ENCODE peak calls at places on chromosomes 13 and 19, in six cellular contexts. B, N, R, C, X and P are unnamed samples.

GRCh38 chr19:39514840-39515550 is at the start of gene SELENOV:
- DNase-seq in X (no peak), N (peak), B (peak), R (peak), C (no peak), P (peak)

GRCh38 chr13:25819856-25820530 is 231.8 kb downstream of the SHISA2 start:
- DNase-seq in B (no peak), C (no peak), N (no peak), R (no peak), X (no peak), P (no peak)

GRCh38 chr19:56837892-56838679 is 2.4 kb downstream of the PEG3 start:
- DNase-seq in N (no peak), B (no peak), R (peak), X (peak), C (no peak), P (peak)

GRCh38 chr13:95643814-95644598 is 500 bp downstream of the DZIP1 start:
- DNase-seq in R (peak), N (peak), X (no peak), B (peak), C (no peak), P (no peak)

GRCh38 chr19:29514525-29515232 is 11.1 kb upstream of the VSTM2B start:
- DNase-seq in C (no peak), B (no peak), X (no peak), R (no peak), N (no peak), P (no peak)

GRCh38 chr13:113762538-113762937 is 3.5 kb downstream of the TMEM255B start:
- DNase-seq in N (no peak), R (no peak), X (no peak), C (no peak), B (no peak), P (no peak)

GRCh38 chr13:77470986-77471385 is 64.5 kb upstream of the SCEL start:
- DNase-seq in R (peak), N (no peak), B (no peak), C (no peak), X (no peak), P (no peak)

GRCh38 chr19:18046066-18046718 is 38.2 kb downstream of the ARRDC2 start:
- DNase-seq in N (no peak), R (peak), C (no peak), B (no peak), X (no peak), P (no peak)

GRCh38 chr13:76823969-76824368 is 62.2 kb downstream of the KCTD12 start:
- DNase-seq in R (no peak), B (no peak), N (no peak), C (no peak), X (peak), P (no peak)

GRCh38 chr19:9309974-9310446 is 372 bp upstream of the ZNF699 start:
- DNase-seq in X (peak), B (no peak), C (no peak), R (peak), N (peak), P (peak)

GRCh38 chr19:47230122-47230920 is 678 bp downstream of the BBC3 start:
- DNase-seq in R (peak), X (peak), C (peak), N (peak), B (peak), P (peak)

GRCh38 chr19:41031926-41032325 is 40.8 kb downstream of the CYP2B6 start:
- DNase-seq in B (no peak), C (no peak), N (no peak), X (no peak), R (no peak), P (no peak)

GRCh38 chr13:44136693-44137268 is 236.8 kb upstream of the SERP2 start:
- DNase-seq in R (no peak), B (no peak), X (no peak), N (no peak), C (no peak), P (no peak)

GRCh38 chr13:90068658-90069057 is 1278.8 kb upstream of the MIR17HG start:
- DNase-seq in X (no peak), B (no peak), R (no peak), N (no peak), C (no peak), P (no peak)

GRCh38 chr19:28633223-28634030 is 579.5 kb downstream of the UQCRFS1 start:
- DNase-seq in B (peak), C (peak), X (peak), R (peak), N (peak), P (peak)

GRCh38 chr13:32911506-32911905 is 104.7 kb upstream of the KL start:
- DNase-seq in B (no peak), C (no peak), N (no peak), X (peak), R (peak), P (peak)

GRCh38 chr13:31945202-31945978 is 86.2 kb upstream of the FRY start:
- DNase-seq in N (no peak), X (peak), R (peak), B (no peak), C (no peak), P (no peak)

GRCh38 chr19:13784731-13785452 is 10.4 kb upstream of the ZSWIM4 start:
- DNase-seq in B (peak), R (peak), X (peak), N (peak), C (peak), P (peak)

GRCh38 chr13:29703421-29703820 is 107.9 kb upstream of the SLC7A1 start:
- DNase-seq in N (no peak), B (no peak), X (no peak), R (no peak), C (no peak), P (no peak)

GRCh38 chr19:32977269-32977668 is 5.2 kb downstream of the FAAP24 start:
- DNase-seq in R (no peak), N (no peak), C (no peak), B (no peak), X (peak), P (no peak)

GRCh38 chr13:79990048-79990447 is 350.9 kb downstream of the SPRY2 start:
- DNase-seq in R (no peak), N (no peak), B (no peak), C (no peak), X (no peak), P (no peak)

GRCh38 chr13:23552661-23553060 is 17.6 kb upstream of the TNFRSF19 start:
- DNase-seq in N (no peak), R (no peak), C (no peak), X (no peak), B (no peak), P (no peak)

GRCh38 chr19:3784607-3785463 is 1.3 kb downstream of the MATK start:
- DNase-seq in X (no peak), C (no peak), R (no peak), N (peak), B (no peak), P (no peak)

GRCh38 chr19:7871530-7872305 is 2.5 kb downstream of the PRR36 start:
- DNase-seq in B (peak), C (peak), X (peak), R (peak), N (peak), P (peak)

GRCh38 chr19:52896431-52897148 is 845 bp downstream of the ZNF320 start:
- DNase-seq in R (peak), C (no peak), N (peak), X (peak), B (peak), P (peak)

GRCh38 chr19:4597975-4598671 is 38.6 kb upstream of the SEMA6B start:
- DNase-seq in X (peak), R (peak), C (peak), N (peak), B (peak), P (peak)

GRCh38 chr19:32673573-32673972 is 1.4 kb downstream of the ANKRD27 start:
- DNase-seq in X (no peak), C (no peak), R (no peak), B (no peak), N (no peak), P (no peak)

GRCh38 chr13:94412870-94413269 is 66.6 kb downstream of the DCT start:
- DNase-seq in X (no peak), R (no peak), C (no peak), N (no peak), B (no peak), P (no peak)

GRCh38 chr13:21218351-21219043 is 42.0 kb downstream of the MRPL57 start:
- DNase-seq in X (no peak), C (no peak), R (no peak), B (no peak), N (no peak), P (peak)

GRCh38 chr13:30796833-30797601 is 61.7 kb downstream of the ALOX5AP start:
- DNase-seq in B (no peak), C (no peak), X (no peak), N (no peak), R (peak), P (peak)

GRCh38 chr13:108572782-108573211 is 56.6 kb upstream of the MYO16 start:
- DNase-seq in N (no peak), X (no peak), C (no peak), B (no peak), R (no peak), P (no peak)

GRCh38 chr19:37867831-37868230 is 38.6 kb downstream of the WDR87 start:
- DNase-seq in C (no peak), B (no peak), N (no peak), X (peak), R (peak), P (no peak)

GRCh38 chr13:75533866-75534265 is 3.8 kb downstream of the COMMD6 start:
- DNase-seq in N (no peak), B (no peak), X (no peak), R (no peak), C (no peak), P (no peak)

GRCh38 chr13:75541961-75542360 is 4.3 kb upstream of the COMMD6 start:
- DNase-seq in B (no peak), C (no peak), N (no peak), R (no peak), X (no peak), P (no peak)

GRCh38 chr13:75541287-75541686 is 3.6 kb upstream of the COMMD6 start:
- DNase-seq in B (no peak), C (no peak), X (no peak), N (no peak), R (no peak), P (no peak)

GRCh38 chr13:75537401-75538365 is at the start of gene COMMD6:
- DNase-seq in N (peak), R (peak), C (peak), X (peak), B (peak), P (peak)
- TF ChIP-seq CTCF in N (no peak), R (peak), C (no peak), X (peak), B (peak), P (no peak)

DNA sequence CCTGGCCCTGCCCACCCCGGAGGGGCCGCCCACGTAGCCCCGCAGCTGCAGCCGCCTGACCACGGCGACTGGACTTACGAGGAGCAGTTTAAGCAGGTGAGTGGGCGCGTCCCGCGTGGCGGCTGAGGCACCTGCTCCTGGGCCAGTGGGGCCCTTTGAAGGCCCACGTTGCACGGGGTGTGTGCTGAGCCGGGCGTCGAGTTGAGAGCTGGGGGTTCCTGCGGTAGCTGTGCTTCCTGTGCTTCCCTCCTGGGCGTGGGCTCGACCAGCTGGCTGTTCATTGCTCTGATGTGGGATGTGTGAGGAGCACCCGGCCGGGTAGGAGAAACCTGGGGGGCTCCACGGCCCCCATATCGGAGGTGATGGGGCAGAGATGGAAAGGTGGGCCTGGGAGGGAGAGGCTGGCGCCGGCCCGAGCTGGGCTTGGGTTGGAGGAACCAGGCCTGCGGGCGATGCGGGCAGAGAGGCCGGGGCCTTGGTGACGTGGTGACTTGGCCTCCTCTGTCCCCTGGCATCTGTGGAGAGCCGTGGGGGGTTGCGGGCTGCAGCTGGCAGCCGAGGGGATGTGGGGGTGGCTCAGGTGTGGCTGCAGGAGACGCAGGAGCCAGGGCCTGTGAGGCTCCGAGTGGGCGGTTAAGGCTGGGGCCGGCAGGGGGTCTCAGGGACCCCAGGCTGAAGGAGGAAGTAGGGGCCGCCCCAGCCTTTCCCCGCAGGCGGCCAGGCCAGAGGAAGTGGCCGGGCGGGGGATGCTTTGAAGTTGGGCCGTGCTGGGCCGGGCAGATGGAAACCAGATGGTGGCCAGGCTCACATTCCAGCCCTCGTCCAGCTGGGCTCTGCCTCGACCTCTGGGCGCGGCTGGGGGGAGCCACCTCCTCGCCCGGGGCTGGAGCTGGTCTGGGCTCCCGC is 7.1 kb downstream of the ARID3A start:
- DNase-seq in C (no peak), X (peak), B (peak), R (peak), N (peak), P (peak)
- TF ChIP-seq CTCF in C (no peak), X (no peak), B (no peak), R (no peak), N (no peak), P (no peak)

DNA sequence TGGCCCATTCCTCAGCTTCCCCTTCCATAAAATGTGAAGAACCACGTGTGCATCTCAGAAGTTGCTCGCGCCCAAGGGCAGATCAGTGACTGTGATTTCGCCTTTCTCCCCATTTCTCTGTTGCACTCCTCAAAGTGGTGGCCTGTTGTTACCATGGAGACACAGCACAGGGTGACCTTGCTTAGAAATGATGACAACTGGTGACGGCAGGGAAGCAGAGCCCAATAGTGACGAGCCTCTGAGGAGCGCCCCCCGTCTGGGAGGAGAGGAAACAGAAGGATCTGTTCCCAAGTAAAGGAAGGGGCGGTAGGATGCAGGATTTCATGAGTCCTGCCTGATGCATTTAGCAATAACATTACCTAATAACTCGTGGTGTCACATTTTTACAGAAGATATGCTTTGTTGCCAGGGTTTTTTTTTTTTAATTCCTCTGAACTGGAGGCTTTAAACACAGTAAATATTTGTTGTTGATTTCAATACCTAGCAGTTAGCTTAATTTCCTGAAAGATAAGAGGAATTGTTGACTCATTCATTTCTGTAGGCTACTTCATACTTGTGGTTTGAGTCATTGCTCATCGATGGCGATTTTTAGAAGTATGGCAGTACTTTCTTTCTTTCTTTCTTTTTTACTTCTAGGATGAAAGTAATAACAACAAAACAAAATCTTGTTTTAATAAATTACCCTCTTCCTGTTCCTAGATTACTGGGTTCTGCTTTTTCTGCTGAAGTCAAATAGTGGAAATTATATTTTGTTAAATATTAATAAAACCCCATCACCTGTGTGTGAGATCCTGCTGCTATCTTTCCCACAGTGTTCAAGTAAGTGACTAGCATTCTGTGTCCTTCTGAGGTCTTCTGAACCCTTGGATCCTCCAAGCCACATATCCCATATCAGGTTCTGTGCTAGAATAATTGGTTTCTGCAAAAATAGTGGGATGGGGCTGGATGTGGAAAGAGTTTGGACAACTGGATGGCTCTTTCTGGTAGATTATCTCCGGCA is 36.0 kb downstream of the MBNL2 start:
- DNase-seq in R (peak), B (no peak), N (no peak), C (no peak), X (no peak), P (peak)
- TF ChIP-seq CTCF in R (peak), B (no peak), N (no peak), C (no peak), X (no peak), P (no peak)

DNA sequence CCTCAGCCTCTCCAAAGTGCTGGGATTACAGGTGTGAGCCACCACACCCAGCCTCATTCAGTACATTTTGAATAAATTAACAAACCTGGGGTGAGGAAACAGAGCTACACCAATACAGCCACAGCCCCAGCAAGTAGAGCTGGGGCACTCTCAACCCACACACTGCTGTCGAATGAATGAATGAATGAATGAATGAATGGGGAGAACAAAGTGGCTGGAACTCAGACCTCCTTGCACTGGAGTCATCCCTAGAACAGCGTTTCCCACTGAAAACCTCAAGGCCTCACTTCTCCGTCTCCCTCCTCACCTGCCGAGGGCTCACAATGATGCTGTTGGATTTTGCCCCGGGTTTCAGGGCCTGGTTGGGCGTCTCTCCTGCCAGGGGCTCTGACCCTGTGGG is 2.8 kb downstream of the ERCC1 start:
- DNase-seq in B (no peak), X (no peak), N (no peak), R (no peak), C (no peak), P (no peak)
- TF ChIP-seq CTCF in B (no peak), X (no peak), N (no peak), R (no peak), C (no peak), P (no peak)

GRCh38 chr13:81539643-81540150 is 1198.8 kb upstream of the SPRY2 start:
- DNase-seq in C (no peak), X (peak), R (no peak), N (no peak), B (no peak), P (no peak)

GRCh38 chr13:81540777-81541176 is 1199.9 kb upstream of the SPRY2 start:
- DNase-seq in B (no peak), N (no peak), C (no peak), R (no peak), X (no peak), P (no peak)
- TF ChIP-seq CTCF in B (peak), N (no peak), C (no peak), R (peak), X (no peak), P (no peak)

DNA sequence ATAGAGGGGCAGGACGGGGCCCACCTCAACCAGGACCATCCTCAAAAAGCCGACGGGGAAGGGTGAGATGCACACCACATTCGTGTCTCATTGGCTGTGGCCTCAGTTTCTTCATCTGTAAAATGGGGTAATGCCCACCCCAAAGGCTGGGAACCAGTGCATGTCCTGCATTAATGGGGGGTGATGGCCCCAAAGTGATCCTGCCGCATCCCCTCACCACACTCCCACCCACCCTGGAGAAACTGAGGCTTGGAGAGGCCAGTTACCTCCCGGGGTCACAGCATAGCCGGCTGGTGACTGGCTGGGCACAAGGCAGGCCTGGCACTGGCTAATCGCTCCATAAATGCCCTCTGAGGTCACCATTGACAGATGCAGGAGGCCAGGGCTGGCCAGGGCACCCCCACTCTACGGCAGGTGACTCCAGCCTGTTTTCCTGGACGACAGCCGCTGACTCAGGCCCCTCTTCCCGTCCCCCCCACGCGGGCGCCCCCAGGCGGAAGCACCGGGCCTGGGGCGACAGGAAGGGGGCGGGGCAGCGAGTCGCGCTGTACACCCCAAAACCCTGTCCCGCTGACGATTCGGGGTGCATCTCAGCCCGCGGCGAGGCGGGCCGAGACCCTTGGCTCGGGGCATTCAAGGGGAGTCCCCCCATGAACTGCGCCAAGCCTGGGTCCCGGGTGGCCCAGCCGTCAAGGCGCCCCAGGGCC is 483 bp upstream of the MIDN start:
- DNase-seq in B (no peak), R (peak), X (peak), N (peak), C (no peak), P (no peak)
- TF ChIP-seq CTCF in B (no peak), R (peak), X (no peak), N (peak), C (no peak), P (peak)

GRCh38 chr19:48397263-48397635 is 3.8 kb downstream of the GRIN2D start:
- DNase-seq in R (no peak), C (no peak), N (no peak), X (no peak), B (no peak), P (no peak)
- TF ChIP-seq CTCF in R (no peak), C (no peak), N (no peak), X (no peak), B (no peak), P (no peak)

DNA sequence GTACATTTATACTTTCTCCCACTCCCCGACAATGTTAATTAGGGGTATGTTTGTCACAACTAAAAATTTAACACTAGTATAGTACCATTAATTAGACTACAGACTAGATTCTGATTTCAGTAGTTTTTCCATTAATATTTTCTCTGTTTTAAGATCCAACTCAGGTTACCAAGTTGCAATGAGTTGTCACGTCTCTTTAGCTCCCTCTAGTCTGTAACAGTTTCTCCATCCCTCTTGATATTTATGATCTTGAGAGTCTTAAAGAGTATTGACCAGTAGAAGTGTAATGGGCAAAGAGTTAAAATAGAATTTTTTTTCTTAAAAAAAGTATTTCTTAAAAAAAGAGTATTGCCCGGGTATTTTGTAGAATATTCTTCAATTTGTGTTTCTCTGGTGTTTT is 598.1 kb downstream of the TBC1D4 start:
- DNase-seq in B (no peak), N (no peak), C (no peak), X (no peak), R (peak), P (no peak)
- TF ChIP-seq CTCF in B (no peak), N (no peak), C (no peak), X (no peak), R (peak), P (no peak)